ENCODE peak calls at places on chromosomes 6 and 20, in five cellular contexts. P, B, E, H and A are unnamed samples.

GRCh38 chr20:44504402-44505309 is 17.2 kb downstream of the SERINC3 start:
- DNase-seq in P (no peak), B (no peak), E (no peak), H (no peak), A (no peak)

GRCh38 chr6:132962936-132963579 is 148.7 kb downstream of the RPS12 start:
- DNase-seq in P (peak; percentile 19), B (peak; percentile 51), E (peak; percentile 16), H (no peak), A (no peak)

GRCh38 chr20:41177636-41178035 is 40.3 kb downstream of the PLCG1 start:
- DNase-seq in P (no peak), B (peak; percentile 95), E (no peak), H (no peak), A (no peak)

GRCh38 chr20:35297740-35298139 is 5.5 kb upstream of the FAM83C start:
- DNase-seq in P (no peak), B (no peak), E (no peak), H (no peak), A (no peak)

GRCh38 chr6:44858998-44859397 is 469.1 kb upstream of the RUNX2 start:
- DNase-seq in P (no peak), B (peak; percentile 8), E (no peak), H (no peak), A (no peak)

GRCh38 chr6:88165877-88166492 is at the start of gene CNR1:
- DNase-seq in P (no peak), B (peak; percentile 24), E (no peak), H (no peak), A (no peak)

GRCh38 chr6:164344801-164345291 is 930.3 kb downstream of the QKI start:
- DNase-seq in P (no peak), B (no peak), E (no peak), H (no peak), A (no peak)

GRCh38 chr6:579339-579738 is 77.6 kb downstream of the HUS1B start:
- DNase-seq in P (no peak), B (peak; percentile 51), E (no peak), H (no peak), A (no peak)

GRCh38 chr6:110255356-110255755 is 75.1 kb downstream of the CDC40 start:
- DNase-seq in P (no peak), B (peak; percentile 49), E (no peak), H (no peak), A (no peak)

GRCh38 chr6:92274588-92274987 is 1144.8 kb downstream of the EPHA7 start:
- DNase-seq in P (no peak), B (no peak), E (no peak), H (no peak), A (no peak)

GRCh38 chr6:36323062-36323461 is 13.6 kb downstream of the BNIP5 start:
- DNase-seq in P (no peak), B (peak; percentile 38), E (no peak), H (no peak), A (no peak)

GRCh38 chr20:56631318-56631989 is 2.3 kb downstream of the TFAP2C start:
- DNase-seq in P (no peak), B (peak; percentile 27), E (no peak), H (no peak), A (no peak)

GRCh38 chr6:135173989-135174484 is 7.1 kb upstream of the MYB start:
- DNase-seq in P (no peak), B (no peak), E (no peak), H (no peak), A (no peak)

GRCh38 chr6:6758546-6758914 is 170.0 kb downstream of the LY86 start:
- DNase-seq in P (no peak), B (no peak), E (no peak), H (no peak), A (no peak)

GRCh38 chr6:22882581-22882980 is 313.2 kb downstream of the HDGFL1 start:
- DNase-seq in P (no peak), B (peak; percentile 6), E (no peak), H (no peak), A (no peak)

GRCh38 chr20:14826926-14827325 is 489.5 kb upstream of the FLRT3 start:
- DNase-seq in P (no peak), B (no peak), E (no peak), H (no peak), A (no peak)

GRCh38 chr20:44981736-44982406 is 15.6 kb downstream of the STK4 start:
- DNase-seq in P (no peak), B (no peak), E (no peak), H (no peak), A (no peak)